ENCODE peak calls at places on chromosomes 13 and 19, in five cellular contexts. W, H, D, S and C are unnamed samples.
A peak's percentile ranks its signal among the peaks of the same experiment; 100 is the strongest.

GRCh38 chr19:3776479-3777040 is 4.5 kb upstream of the RAX2 start:
- DNase-seq in H (no peak), S (no peak), D (no peak), W (no peak), C (no peak)

GRCh38 chr13:32432856-32433255 is 4.9 kb upstream of the N4BP2L1 start:
- DNase-seq in S (peak; percentile 48), D (peak; percentile 29), W (no peak), H (no peak), C (no peak)

GRCh38 chr19:52566588-52566987 is 3.5 kb upstream of the ZNF701 start:
- DNase-seq in H (no peak), D (no peak), S (peak; percentile 49), W (peak; percentile 84), C (peak; percentile 70)

GRCh38 chr13:40389081-40389641 is 277.3 kb downstream of the FOXO1 start:
- DNase-seq in H (no peak), D (no peak), W (no peak), S (no peak), C (no peak)

GRCh38 chr13:19927117-19927734 is 31.3 kb upstream of the ZMYM2 start:
- DNase-seq in H (no peak), S (peak; percentile 55), W (peak; percentile 31), D (no peak), C (peak; percentile 1)

GRCh38 chr13:29480893-29481525 is 114.5 kb downstream of the SLC7A1 start:
- DNase-seq in S (no peak), H (no peak), W (no peak), D (no peak), C (no peak)

GRCh38 chr19:23415561-23416191 is 20.4 kb upstream of the ZNF91 start:
- DNase-seq in H (no peak), W (no peak), S (peak; percentile 30), D (no peak), C (no peak)

GRCh38 chr13:31476266-31476665 is 263.1 kb upstream of the RXFP2 start:
- DNase-seq in H (peak; percentile 5), S (no peak), W (peak; percentile 85), D (no peak), C (peak; percentile 33)

GRCh38 chr13:28820099-28821051 is at the start of gene MTUS2:
- DNase-seq in W (no peak), S (no peak), D (no peak), H (peak; percentile 42), C (no peak)

GRCh38 chr13:87810391-87810801 is 139.2 kb downstream of the SLITRK5 start:
- DNase-seq in H (no peak), W (no peak), D (no peak), S (no peak), C (no peak)

GRCh38 chr13:37443538-37443937 is 155.0 kb downstream of the POSTN start:
- DNase-seq in S (no peak), W (peak; percentile 90), H (no peak), D (no peak), C (peak; percentile 79)

GRCh38 chr13:110593430-110594130 is 21.8 kb upstream of the NAXD start:
- DNase-seq in W (peak; percentile 57), H (no peak), S (peak; percentile 48), D (peak; percentile 20), C (peak; percentile 39)

GRCh38 chr13:41428155-41428554 is 29.2 kb upstream of the RGCC start:
- DNase-seq in W (no peak), D (no peak), S (no peak), H (no peak), C (no peak)

GRCh38 chr19:18433735-18434398 is 4.1 kb downstream of the ISYNA1 start:
- DNase-seq in D (no peak), S (no peak), W (no peak), H (no peak), C (no peak)

GRCh38 chr13:113976711-113977684 is 3.1 kb upstream of the C13orf46 start:
- DNase-seq in D (no peak), H (no peak), S (peak; percentile 73), W (peak; percentile 68), C (peak; percentile 77)

GRCh38 chr13:27969073-27969865 is at the start of gene CDX2:
- DNase-seq in S (no peak), H (no peak), W (no peak), D (no peak), C (no peak)

GRCh38 chr13:29914591-29914990 is 64.2 kb upstream of the UBL3 start:
- DNase-seq in H (no peak), S (no peak), W (no peak), D (no peak), C (no peak)

GRCh38 chr19:47618771-47619170 is 9.8 kb downstream of the BICRA start:
- DNase-seq in W (peak; percentile 43), H (no peak), D (no peak), S (no peak), C (no peak)

GRCh38 chr13:113997845-113998751 is 24.2 kb upstream of the C13orf46 start:
- DNase-seq in W (peak; percentile 79), D (no peak), S (no peak), H (no peak), C (peak; percentile 70)

GRCh38 chr13:46817081-46817480 is 20.1 kb upstream of the ESD start:
- DNase-seq in H (no peak), D (no peak), S (no peak), W (no peak), C (no peak)

GRCh38 chr19:39937094-39937493 is 2.7 kb upstream of the FCGBP start:
- DNase-seq in D (no peak), H (no peak), W (no peak), S (no peak), C (no peak)

GRCh38 chr13:66635526-66635925 is 594.6 kb downstream of the PCDH9 start:
- DNase-seq in D (no peak), H (no peak), W (peak; percentile 93), S (peak; percentile 63), C (peak; percentile 86)

GRCh38 chr13:39956036-39956435 is 300.6 kb downstream of the COG6 start:
- DNase-seq in H (no peak), D (no peak), W (no peak), S (no peak), C (no peak)

GRCh38 chr19:15262011-15262410 is 29.8 kb upstream of the EPHX3 start:
- DNase-seq in S (no peak), H (no peak), W (no peak), D (no peak), C (no peak)

DNA sequence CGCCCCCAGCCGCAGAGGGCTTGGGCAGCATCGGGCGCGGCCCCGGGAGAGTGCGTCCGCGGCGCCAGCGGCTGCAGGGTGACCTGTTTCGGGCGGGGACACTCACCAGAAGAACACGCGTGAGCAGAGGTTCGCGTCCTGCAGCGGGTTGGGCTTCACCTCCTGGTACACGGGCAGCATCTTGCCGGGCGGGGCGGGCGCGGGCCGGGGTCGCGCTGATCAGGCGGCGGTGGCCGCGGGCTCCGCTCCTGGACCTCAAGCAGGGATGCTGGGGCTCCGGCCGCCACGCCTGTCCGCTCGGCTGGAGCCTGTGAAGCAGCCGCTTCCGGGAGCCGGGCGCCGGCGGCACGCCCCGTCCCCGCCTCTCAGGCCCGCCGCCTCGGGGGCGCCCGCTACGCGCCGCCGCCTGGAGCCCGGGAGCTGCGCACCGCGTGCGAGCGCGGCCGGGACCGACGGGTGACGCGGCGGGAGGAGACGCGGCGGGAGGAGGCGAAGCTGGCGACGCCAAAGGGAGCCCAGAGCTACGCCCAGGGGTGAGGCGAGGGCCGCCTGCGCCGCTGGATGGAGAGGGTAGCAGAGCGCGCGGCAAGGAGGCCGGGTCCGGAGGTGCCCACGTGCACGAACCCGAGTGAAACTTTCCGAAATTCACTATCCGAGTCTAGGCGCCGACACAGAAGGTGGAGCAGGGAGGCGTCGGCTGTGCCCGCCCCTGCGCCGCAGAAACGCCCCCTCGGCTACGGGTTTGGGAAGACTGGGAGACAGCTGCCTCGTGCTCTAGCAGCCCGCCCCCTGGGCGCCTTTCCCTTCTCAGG is at the start of gene ABCC4:
- DNase-seq in W (peak; percentile 72), D (no peak), S (peak; percentile 68), H (peak; percentile 35), C (peak; percentile 57)
- TF ChIP-seq CTCF in W (no peak), D (no peak), S (no peak), H (no peak), C (peak; percentile 33)

DNA sequence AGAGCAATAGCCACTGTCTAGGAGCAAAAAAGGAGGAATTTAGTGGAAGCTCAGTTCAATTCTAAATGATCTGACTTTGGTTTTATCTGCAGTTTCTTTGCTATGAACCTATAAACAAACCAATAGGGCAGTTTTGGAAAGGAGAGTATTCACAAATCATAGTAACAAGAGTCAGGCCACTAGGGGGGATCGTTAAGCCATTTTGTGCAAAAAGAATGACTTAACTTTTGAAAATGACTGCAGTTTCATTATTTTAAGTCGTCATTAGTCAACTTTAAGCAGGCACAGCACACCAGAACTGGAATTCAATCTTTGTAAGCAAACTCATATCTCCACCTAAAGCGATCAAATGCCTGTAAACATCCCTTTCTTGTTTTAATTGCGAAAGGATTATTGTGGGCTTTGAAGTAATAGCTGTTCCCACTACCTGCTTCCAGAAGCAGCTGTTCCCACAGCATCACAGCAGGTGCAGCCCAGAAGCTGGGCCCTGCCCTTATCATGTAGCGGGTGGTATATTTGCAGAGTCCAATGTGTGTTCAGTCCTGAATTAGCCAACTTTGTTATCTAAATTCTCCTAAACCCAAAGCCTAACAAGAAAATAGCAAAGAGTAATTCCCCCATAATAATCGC is 51.5 kb downstream of the SOX21 start:
- DNase-seq in H (no peak), D (no peak), W (peak; percentile 41), S (no peak), C (peak; percentile 34)
- TF ChIP-seq CTCF in H (peak; percentile 52), D (peak; percentile 29), W (peak; percentile 42), S (no peak), C (peak; percentile 70)

GRCh38 chr19:28494466-28494865 is 718.5 kb downstream of the UQCRFS1 start:
- DNase-seq in W (no peak), H (no peak), D (no peak), S (no peak), C (no peak)

GRCh38 chr19:28492201-28492600 is 720.8 kb downstream of the UQCRFS1 start:
- DNase-seq in H (no peak), W (no peak), S (no peak), D (no peak), C (no peak)

GRCh38 chr19:28495046-28495445 is 717.9 kb downstream of the UQCRFS1 start:
- DNase-seq in D (no peak), S (no peak), H (no peak), W (no peak), C (no peak)

GRCh38 chr19:28492616-28493015 is 720.3 kb downstream of the UQCRFS1 start:
- DNase-seq in S (no peak), D (no peak), W (no peak), H (no peak), C (no peak)

GRCh38 chr19:28493881-28494280 is 719.1 kb downstream of the UQCRFS1 start:
- DNase-seq in H (no peak), W (no peak), S (no peak), D (no peak), C (no peak)
- TF ChIP-seq CTCF in H (no peak), W (no peak), S (no peak), D (no peak), C (no peak)

DNA sequence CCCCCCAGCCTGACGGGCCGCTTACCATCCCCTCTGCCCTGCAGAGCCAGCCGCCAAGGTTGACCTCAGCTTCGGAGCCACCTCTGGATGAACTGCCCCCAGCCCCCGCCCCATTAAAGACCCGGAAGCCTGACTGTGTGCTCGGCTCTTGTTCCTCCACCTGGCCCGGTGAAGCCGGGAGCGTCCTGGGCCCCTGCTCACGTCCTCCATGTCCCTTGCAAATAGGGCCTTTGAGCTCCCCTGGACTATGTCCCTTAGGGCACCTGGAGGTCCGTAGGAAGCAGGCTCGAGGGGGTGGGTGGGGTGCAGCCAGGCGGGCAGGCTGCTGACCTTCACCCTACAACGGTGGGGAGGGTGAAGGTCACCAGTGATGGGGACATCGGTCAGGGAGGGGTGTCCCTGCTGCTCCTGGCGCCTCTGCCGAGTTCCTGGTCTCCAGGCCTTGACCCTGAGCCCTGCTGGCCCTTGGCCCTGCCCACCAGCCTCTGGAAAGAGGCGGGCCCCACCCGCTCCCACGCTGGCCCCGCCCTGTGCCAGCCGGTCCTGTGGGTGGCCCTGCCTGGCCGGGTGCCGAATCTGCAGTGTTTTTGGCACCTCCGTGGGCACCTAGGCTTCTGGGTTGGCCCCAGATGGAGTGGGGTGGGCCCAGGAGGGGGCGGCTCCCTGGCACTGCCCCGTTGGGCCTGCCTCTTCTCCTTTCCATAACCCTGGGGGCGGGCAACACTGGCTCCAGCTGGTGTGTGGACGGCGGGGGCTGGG is 3.3 kb downstream of the ATP5F1D start:
- DNase-seq in S (no peak), D (no peak), W (no peak), H (peak; percentile 57), C (no peak)
- TF ChIP-seq CTCF in S (peak; percentile 33), D (no peak), W (no peak), H (peak; percentile 6), C (no peak)